ENCODE peak calls at places on chromosomes 13 and 19, in nine cellular contexts. B, H, F, G, T, Q, I, V and P are unnamed samples.

GRCh38 chr13:113033498-113033897 is 64.5 kb downstream of the MCF2L start:
- DNase-seq in H (no peak), Q (no peak), G (no peak), I (no peak), B (no peak), V (no peak), T (no peak), F (no peak), P (no peak)

GRCh38 chr13:24709186-24709913 is 29.1 kb downstream of the ATP12A start:
- DNase-seq in V (no peak), B (peak; percentile 42), I (no peak), Q (no peak), H (peak; percentile 20), T (no peak), G (no peak), F (peak; percentile 41), P (no peak)

GRCh38 chr13:19575230-19575629 is 13.9 kb upstream of the TPTE2 start:
- DNase-seq in T (no peak), Q (no peak), V (no peak), H (no peak), I (no peak), F (no peak), B (no peak), G (no peak), P (no peak)

GRCh38 chr19:10617409-10618121 is 7.8 kb upstream of the SLC44A2 start:
- DNase-seq in G (no peak), H (no peak), F (no peak), T (no peak), I (peak; percentile 85), Q (peak; percentile 43), B (no peak), V (peak; percentile 78), P (no peak)

GRCh38 chr13:49308104-49308875 is 60.6 kb downstream of the CDADC1 start:
- DNase-seq in F (no peak), T (no peak), G (no peak), H (peak; percentile 69), Q (peak; percentile 74), V (peak; percentile 68), I (peak; percentile 83), B (no peak), P (no peak)

GRCh38 chr19:15300533-15301194 is 31.7 kb downstream of the BRD4 start:
- DNase-seq in Q (peak; percentile 80), T (no peak), F (no peak), B (peak; percentile 11), H (no peak), I (peak; percentile 64), G (no peak), V (peak; percentile 50), P (no peak)

GRCh38 chr13:49830721-49831120 is 38.2 kb upstream of the KPNA3 start:
- DNase-seq in I (no peak), V (no peak), G (no peak), T (no peak), H (no peak), Q (no peak), F (no peak), B (no peak), P (no peak)

GRCh38 chr13:73778242-73778864 is 355.9 kb downstream of the KLF12 start:
- DNase-seq in T (no peak), G (no peak), I (no peak), V (no peak), Q (no peak), B (no peak), F (no peak), H (no peak), P (no peak)

GRCh38 chr13:63184693-63185092 is 1769.0 kb upstream of the PCDH20 start:
- DNase-seq in Q (peak; percentile 87), G (no peak), V (peak; percentile 52), B (no peak), I (peak; percentile 40), F (no peak), T (no peak), H (no peak), P (no peak)

GRCh38 chr19:27657271-27658051 is 1555.5 kb downstream of the UQCRFS1 start:
- DNase-seq in I (no peak), F (no peak), H (no peak), V (no peak), Q (no peak), G (no peak), T (no peak), B (no peak), P (no peak)

GRCh38 chr19:8529369-8530006 is 15.5 kb upstream of the ZNF414 start:
- DNase-seq in T (no peak), F (no peak), V (no peak), Q (no peak), G (no peak), I (no peak), B (no peak), H (no peak), P (no peak)

GRCh38 chr13:112067121-112067741 is at the start of gene SOX1:
- DNase-seq in I (no peak), B (no peak), G (no peak), H (no peak), Q (peak; percentile 15), V (no peak), T (no peak), F (no peak), P (no peak)

GRCh38 chr19:4363571-4364304 is 20.4 kb downstream of the MPND start:
- DNase-seq in Q (no peak), H (no peak), G (no peak), V (no peak), T (no peak), I (no peak), F (no peak), B (no peak), P (no peak)

GRCh38 chr13:72255908-72256307 is 388.9 kb upstream of the DACH1 start:
- DNase-seq in H (peak; percentile 42), I (no peak), V (peak; percentile 49), F (no peak), Q (peak; percentile 60), G (no peak), T (no peak), B (no peak), P (no peak)

GRCh38 chr13:25085125-25085742 is 10.7 kb upstream of the PABPC3 start:
- DNase-seq in V (peak; percentile 35), F (no peak), H (peak; percentile 9), G (peak; percentile 28), Q (peak; percentile 43), I (peak; percentile 48), T (no peak), B (no peak), P (no peak)

GRCh38 chr19:33492951-33493350 is 28.6 kb downstream of the PEPD start:
- DNase-seq in T (no peak), V (no peak), B (no peak), G (no peak), I (no peak), H (no peak), Q (no peak), F (no peak), P (no peak)